ENCODE peak calls at places on chromosomes 3 and 15, in eight cellular contexts. R, P, T, M, H, G, I and O are unnamed samples.

GRCh38 chr15:50627351-50628055 is 59.1 kb downstream of the TRPM7 start:
- DNase-seq in R (no peak), P (no peak), T (peak), M (no peak), H (no peak), G (no peak), I (no peak), O (no peak)

GRCh38 chr15:88708256-88709054 is 69.6 kb downstream of the ISG20 start:
- DNase-seq in R (no peak), P (no peak), T (no peak), M (no peak), H (no peak), G (no peak), I (peak), O (no peak)

GRCh38 chr3:13801361-13802214 is 78.3 kb downstream of the WNT7A start:
- DNase-seq in R (no peak), P (no peak), T (no peak), M (no peak), H (no peak), G (no peak), I (no peak), O (no peak)

GRCh38 chr3:196108075-196108743 is 26.3 kb upstream of the TFRC start:
- DNase-seq in R (no peak), P (peak), T (no peak), M (peak), H (peak), G (no peak), I (no peak), O (no peak)

GRCh38 chr3:38646630-38647029 is 2.9 kb downstream of the SCN5A start:
- DNase-seq in R (peak), P (peak), T (no peak), M (no peak), H (peak), G (peak), I (no peak), O (no peak)

GRCh38 chr3:147400111-147400510 is 6.2 kb downstream of the ZIC4 start:
- DNase-seq in R (no peak), P (no peak), T (no peak), M (no peak), H (no peak), G (no peak), I (no peak), O (no peak)

GRCh38 chr15:55909036-55909811 is 84.2 kb downstream of the NEDD4 start:
- DNase-seq in R (no peak), P (no peak), T (peak), M (no peak), H (no peak), G (no peak), I (peak), O (no peak)

GRCh38 chr3:22492342-22492741 is 710.8 kb upstream of the UBE2E2 start:
- DNase-seq in R (no peak), P (no peak), T (no peak), M (no peak), H (no peak), G (no peak), I (no peak), O (no peak)

GRCh38 chr3:187101184-187102072 is 37.9 kb downstream of the RPL39L start:
- DNase-seq in R (peak), P (no peak), T (peak), M (peak), H (peak), G (peak), I (peak), O (no peak)

GRCh38 chr3:184085389-184085852 is 11.4 kb upstream of the HTR3E start:
- DNase-seq in R (no peak), P (no peak), T (no peak), M (no peak), H (peak), G (no peak), I (no peak), O (no peak)

GRCh38 chr3:188060436-188060835 is 93.5 kb upstream of the LPP start:
- DNase-seq in R (no peak), P (no peak), T (no peak), M (no peak), H (no peak), G (no peak), I (no peak), O (no peak)

GRCh38 chr3:196274585-196274984 is 12.9 kb downstream of the PCYT1A start:
- DNase-seq in R (no peak), P (no peak), T (peak), M (no peak), H (no peak), G (no peak), I (no peak), O (no peak)

GRCh38 chr15:84987949-84988624 is 6.4 kb downstream of the PDE8A start:
- DNase-seq in R (no peak), P (no peak), T (no peak), M (no peak), H (no peak), G (no peak), I (no peak), O (no peak)

GRCh38 chr3:18779704-18780103 is 354.6 kb upstream of the SATB1 start:
- DNase-seq in R (no peak), P (no peak), T (no peak), M (no peak), H (no peak), G (no peak), I (no peak), O (no peak)

GRCh38 chr3:65508743-65509422 is 529.8 kb downstream of the MAGI1 start:
- DNase-seq in R (no peak), P (no peak), T (no peak), M (no peak), H (no peak), G (no peak), I (no peak), O (no peak)

GRCh38 chr3:69181592-69182211 is 59.3 kb upstream of the LMOD3 start:
- DNase-seq in R (peak), P (peak), T (peak), M (no peak), H (peak), G (no peak), I (no peak), O (no peak)

GRCh38 chr3:100330651-100331050 is 3.9 kb upstream of the NIT2 start:
- DNase-seq in R (no peak), P (no peak), T (no peak), M (no peak), H (no peak), G (no peak), I (no peak), O (no peak)

GRCh38 chr3:146382386-146382785 is 87.0 kb downstream of the PLSCR2 start:
- DNase-seq in R (peak), P (peak), T (no peak), M (peak), H (peak), G (no peak), I (no peak), O (no peak)

GRCh38 chr3:195543642-195544536 is 764 bp upstream of the PPP1R2 start:
- DNase-seq in R (peak), P (peak), T (no peak), M (no peak), H (no peak), G (no peak), I (no peak), O (no peak)

GRCh38 chr3:157128771-157129671 is 30.9 kb downstream of the CCNL1 start:
- DNase-seq in R (peak), P (peak), T (peak), M (peak), H (peak), G (no peak), I (no peak), O (no peak)

GRCh38 chr15:87736401-87736800 is 520.1 kb downstream of the NTRK3 start:
- DNase-seq in R (no peak), P (no peak), T (peak), M (no peak), H (no peak), G (no peak), I (no peak), O (no peak)

GRCh38 chr15:33639968-33640367 is 328.3 kb upstream of the CHRM5 start:
- DNase-seq in R (no peak), P (peak), T (no peak), M (no peak), H (no peak), G (no peak), I (no peak), O (no peak)

GRCh38 chr15:91456251-91456718 is 356.2 kb downstream of the SV2B start:
- DNase-seq in R (no peak), P (no peak), T (peak), M (no peak), H (no peak), G (no peak), I (no peak), O (no peak)

GRCh38 chr3:62379206-62379834 is 6.0 kb upstream of the FEZF2 start:
- DNase-seq in R (no peak), P (peak), T (no peak), M (no peak), H (no peak), G (no peak), I (no peak), O (no peak)

GRCh38 chr3:77102916-77103769 is 63.2 kb downstream of the ROBO2 start:
- DNase-seq in R (no peak), P (peak), T (peak), M (no peak), H (no peak), G (no peak), I (no peak), O (no peak)

GRCh38 chr3:63961891-63962290 is 49.7 kb upstream of the SCAANT1 start:
- DNase-seq in R (peak), P (no peak), T (peak), M (peak), H (peak), G (no peak), I (no peak), O (no peak)

GRCh38 chr15:64895285-64896065 is 16.2 kb upstream of the ANKDD1A start:
- DNase-seq in R (no peak), P (no peak), T (no peak), M (no peak), H (no peak), G (no peak), I (peak), O (no peak)

GRCh38 chr3:152060701-152061100 is 187.3 kb downstream of the SUCNR1 start:
- DNase-seq in R (no peak), P (peak), T (no peak), M (no peak), H (no peak), G (no peak), I (no peak), O (no peak)

GRCh38 chr3:72270072-72270611 is 485.2 kb upstream of the PROK2 start:
- DNase-seq in R (peak), P (no peak), T (peak), M (peak), H (peak), G (peak), I (peak), O (no peak)

GRCh38 chr15:78315686-78316085 is 16.3 kb upstream of the SKIC8 start:
- DNase-seq in R (peak), P (peak), T (no peak), M (peak), H (peak), G (no peak), I (no peak), O (no peak)

GRCh38 chr3:107988464-107989156 is 102.2 kb downstream of the CD47 start:
- DNase-seq in R (no peak), P (no peak), T (peak), M (peak), H (peak), G (no peak), I (peak), O (no peak)

GRCh38 chr15:77538793-77539487 is 93.8 kb downstream of the LINGO1 start:
- DNase-seq in R (no peak), P (no peak), T (no peak), M (no peak), H (no peak), G (no peak), I (no peak), O (no peak)

GRCh38 chr3:129793356-129793755 is 100.2 kb downstream of the TMCC1 start:
- DNase-seq in R (peak), P (peak), T (no peak), M (no peak), H (peak), G (no peak), I (no peak), O (no peak)
- H3K4me3 ChIP-seq in R (no peak), P (peak), T (peak), M (no peak), H (no peak), G (no peak), I (no peak), O (no peak)

GRCh38 chr15:74545776-74546656 is 5.0 kb downstream of the ARID3B start:
- DNase-seq in R (peak), P (no peak), T (peak), M (peak), H (peak), G (peak), I (peak), O (peak)
- TF ChIP-seq CTCF in R (peak), P (no peak), T (no peak), M (no peak), H (no peak), G (no peak), I (no peak), O (peak)

GRCh38 chr15:30985081-30985531 is 6.3 kb downstream of the MTMR10 start:
- DNase-seq in R (no peak), P (no peak), T (peak), M (no peak), H (no peak), G (no peak), I (no peak), O (no peak)
- H3K27ac ChIP-seq in R (no peak), P (no peak), T (no peak), M (no peak), H (no peak), G (no peak), I (peak), O (peak)

GRCh38 chr3:129636082-129636481 is 29.6 kb upstream of the PLXND1 start:
- DNase-seq in R (no peak), P (no peak), T (no peak), M (no peak), H (no peak), G (no peak), I (no peak), O (no peak)
- H3K4me3 ChIP-seq in R (no peak), P (no peak), T (no peak), M (no peak), H (no peak), G (no peak), I (no peak), O (no peak)

GRCh38 chr15:26983822-26984221 is 12.8 kb downstream of the GABRG3 start:
- DNase-seq in R (no peak), P (no peak), T (no peak), M (no peak), H (no peak), G (no peak), I (no peak), O (no peak)
- TF ChIP-seq CTCF in R (no peak), P (peak), T (no peak), M (no peak), H (no peak), G (no peak), I (no peak), O (no peak)

DNA sequence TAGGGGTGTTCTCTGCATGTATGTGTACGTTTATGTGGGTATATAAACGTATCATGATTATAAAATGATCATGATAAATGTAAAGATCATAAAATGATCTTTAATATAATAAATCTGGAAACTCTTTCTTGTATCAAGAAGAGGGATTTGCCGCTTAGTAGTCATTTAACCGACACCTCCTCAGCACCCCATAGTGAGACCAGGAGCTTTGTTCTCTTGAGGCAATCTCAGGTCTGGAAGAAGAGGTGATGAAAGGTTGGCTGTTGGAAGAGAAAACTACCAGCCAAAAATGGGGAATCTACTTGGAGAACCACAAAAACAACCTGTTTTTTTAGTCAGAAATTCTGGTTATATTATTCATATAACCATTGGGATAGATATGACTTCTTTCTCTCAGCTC is 38.7 kb downstream of the TGFBR2 start:
- DNase-seq in R (no peak), P (no peak), T (no peak), M (no peak), H (no peak), G (no peak), I (no peak), O (no peak)
- H3K27ac ChIP-seq in R (no peak), P (no peak), T (no peak), M (no peak), H (no peak), G (peak), I (no peak), O (no peak)

GRCh38 chr3:179961081-179962078 is 75.4 kb downstream of the PEX5L start:
- DNase-seq in R (no peak), P (no peak), T (no peak), M (no peak), H (no peak), G (no peak), I (no peak), O (no peak)
- H3K4me3 ChIP-seq in R (no peak), P (no peak), T (no peak), M (no peak), H (no peak), G (no peak), I (no peak), O (no peak)